ENCODE peak calls at places on chromosomes 3 and 15, in four cellular contexts. I, R, O and L are unnamed samples.

GRCh38 chr15:31858026-31858425 is 172.3 kb upstream of the CHRNA7 start:
- DNase-seq in I (no peak), R (no peak), O (no peak), L (no peak)

GRCh38 chr3:19155375-19155774 is 7.1 kb downstream of the KCNH8 start:
- DNase-seq in I (no peak), R (no peak), O (no peak), L (no peak)

GRCh38 chr15:45732544-45733130 is 97.8 kb downstream of the SQOR start:
- DNase-seq in I (no peak), R (no peak), O (no peak), L (no peak)

GRCh38 chr3:107988464-107989156 is 102.2 kb downstream of the CD47 start:
- DNase-seq in I (no peak), R (no peak), O (no peak), L (no peak)

GRCh38 chr3:43095370-43095769 is 10.5 kb downstream of the POMGNT2 start:
- DNase-seq in I (no peak), R (no peak), O (no peak), L (no peak)

GRCh38 chr15:39365161-39365560 is 215.7 kb upstream of the THBS1 start:
- DNase-seq in I (no peak), R (no peak), O (no peak), L (no peak)

GRCh38 chr3:188533612-188534357 is 379.8 kb downstream of the LPP start:
- DNase-seq in I (no peak), R (no peak), O (no peak), L (no peak)

GRCh38 chr3:23659840-23660430 is 145.8 kb upstream of the UBE2E1 start:
- DNase-seq in I (no peak), R (no peak), O (no peak), L (no peak)

GRCh38 chr15:52100807-52101206 is 11.8 kb downstream of the BCL2L10 start:
- DNase-seq in I (peak; percentile 69), R (no peak), O (no peak), L (peak; percentile 22)

GRCh38 chr3:150603888-150604319 is 783 bp downstream of the SELENOT start:
- DNase-seq in I (no peak), R (no peak), O (peak; percentile 9), L (peak; percentile 56)

GRCh38 chr3:194305356-194306108 is 45.6 kb downstream of the CPN2 start:
- DNase-seq in I (no peak), R (no peak), O (no peak), L (no peak)

GRCh38 chr3:110569073-110569472 is 502.5 kb upstream of the NECTIN3 start:
- DNase-seq in I (no peak), R (no peak), O (no peak), L (no peak)

GRCh38 chr3:125280966-125281365 is 68.4 kb upstream of the SLC12A8 start:
- DNase-seq in I (no peak), R (no peak), O (peak; percentile 3), L (peak; percentile 5)

GRCh38 chr15:99117563-99118257 is 12.8 kb downstream of the SYNM start:
- DNase-seq in I (no peak), R (no peak), O (no peak), L (no peak)

GRCh38 chr3:124780356-124780755 is 50.1 kb downstream of the UMPS start:
- DNase-seq in I (no peak), R (no peak), O (no peak), L (no peak)

GRCh38 chr15:95581595-95581994 is 748.9 kb upstream of the NR2F2 start:
- DNase-seq in I (no peak), R (no peak), O (no peak), L (no peak)

GRCh38 chr3:57852896-57853295 is 96.8 kb downstream of the SLMAP start:
- DNase-seq in I (no peak), R (no peak), O (peak; percentile 9), L (no peak)

GRCh38 chr3:57855281-57855680 is 99.2 kb downstream of the SLMAP start:
- DNase-seq in I (no peak), R (no peak), O (no peak), L (no peak)

GRCh38 chr3:57855943-57856342 is 99.8 kb downstream of the SLMAP start:
- DNase-seq in I (no peak), R (no peak), O (no peak), L (no peak)

GRCh38 chr3:57851304-57851703 is 95.2 kb downstream of the SLMAP start:
- DNase-seq in I (no peak), R (no peak), O (no peak), L (no peak)

GRCh38 chr3:57856675-57857074 is 100.6 kb downstream of the SLMAP start:
- DNase-seq in I (no peak), R (no peak), O (no peak), L (peak; percentile 4)
- TF ChIP-seq ATF3 in I (no peak), R (no peak), O (no peak), L (no peak)

GRCh38 chr15:76337739-76338554 is 1.4 kb downstream of the ISL2 start:
- DNase-seq in I (no peak), R (peak; percentile 51), O (no peak), L (peak; percentile 49)

GRCh38 chr15:76335129-76335850 is 1.3 kb upstream of the ISL2 start:
- DNase-seq in I (no peak), R (peak; percentile 63), O (no peak), L (no peak)

GRCh38 chr15:76337047-76337738 is 620 bp downstream of the ISL2 start:
- DNase-seq in I (no peak), R (no peak), O (peak; percentile 39), L (peak; percentile 81)

GRCh38 chr15:76335851-76336253 is 721 bp upstream of the ISL2 start:
- DNase-seq in I (no peak), R (no peak), O (no peak), L (no peak)

DNA sequence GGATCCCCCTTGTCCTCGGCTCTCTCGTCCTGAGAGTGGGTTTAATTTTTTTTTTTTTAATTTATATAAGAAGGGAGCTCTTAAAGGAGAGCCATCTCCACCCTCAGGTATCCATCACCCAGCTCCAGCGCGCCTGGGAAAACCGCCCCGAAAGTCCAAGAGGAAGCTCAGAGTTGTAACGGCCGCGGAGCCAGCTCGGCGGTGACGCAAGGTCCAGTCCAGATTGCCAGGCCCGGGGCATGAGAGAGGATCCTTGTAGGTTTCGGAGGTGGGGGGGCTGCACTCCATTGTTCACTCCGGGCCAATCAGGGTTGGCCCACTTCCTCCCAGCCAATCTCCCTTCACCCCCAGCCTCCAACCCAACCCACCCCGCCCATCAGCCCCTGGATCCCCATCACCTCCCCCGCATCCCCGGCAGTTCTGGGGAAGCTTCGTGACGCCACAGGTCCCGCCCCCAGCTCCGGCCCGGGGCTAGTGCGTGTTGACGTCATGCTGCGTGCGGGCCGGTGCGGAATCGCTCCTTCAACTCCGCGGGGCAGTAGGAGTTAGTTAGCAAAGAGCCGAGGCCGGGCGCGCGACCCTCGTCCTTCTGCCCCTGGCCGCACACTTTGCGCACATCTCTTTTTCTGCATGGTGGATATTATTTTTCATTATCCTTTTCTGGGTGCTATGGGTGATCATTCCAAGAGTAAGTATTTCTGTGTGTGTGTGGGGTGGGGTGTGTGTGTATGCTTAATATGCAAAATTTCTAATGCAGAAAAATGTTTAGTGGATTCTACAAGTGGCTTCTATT is at the start of gene ISL2:
- DNase-seq in I (peak; percentile 61), R (peak; percentile 97), O (peak; percentile 95), L (peak; percentile 99)
- TF ChIP-seq ETV6 in I (no peak), R (no peak), O (no peak), L (no peak)

DNA sequence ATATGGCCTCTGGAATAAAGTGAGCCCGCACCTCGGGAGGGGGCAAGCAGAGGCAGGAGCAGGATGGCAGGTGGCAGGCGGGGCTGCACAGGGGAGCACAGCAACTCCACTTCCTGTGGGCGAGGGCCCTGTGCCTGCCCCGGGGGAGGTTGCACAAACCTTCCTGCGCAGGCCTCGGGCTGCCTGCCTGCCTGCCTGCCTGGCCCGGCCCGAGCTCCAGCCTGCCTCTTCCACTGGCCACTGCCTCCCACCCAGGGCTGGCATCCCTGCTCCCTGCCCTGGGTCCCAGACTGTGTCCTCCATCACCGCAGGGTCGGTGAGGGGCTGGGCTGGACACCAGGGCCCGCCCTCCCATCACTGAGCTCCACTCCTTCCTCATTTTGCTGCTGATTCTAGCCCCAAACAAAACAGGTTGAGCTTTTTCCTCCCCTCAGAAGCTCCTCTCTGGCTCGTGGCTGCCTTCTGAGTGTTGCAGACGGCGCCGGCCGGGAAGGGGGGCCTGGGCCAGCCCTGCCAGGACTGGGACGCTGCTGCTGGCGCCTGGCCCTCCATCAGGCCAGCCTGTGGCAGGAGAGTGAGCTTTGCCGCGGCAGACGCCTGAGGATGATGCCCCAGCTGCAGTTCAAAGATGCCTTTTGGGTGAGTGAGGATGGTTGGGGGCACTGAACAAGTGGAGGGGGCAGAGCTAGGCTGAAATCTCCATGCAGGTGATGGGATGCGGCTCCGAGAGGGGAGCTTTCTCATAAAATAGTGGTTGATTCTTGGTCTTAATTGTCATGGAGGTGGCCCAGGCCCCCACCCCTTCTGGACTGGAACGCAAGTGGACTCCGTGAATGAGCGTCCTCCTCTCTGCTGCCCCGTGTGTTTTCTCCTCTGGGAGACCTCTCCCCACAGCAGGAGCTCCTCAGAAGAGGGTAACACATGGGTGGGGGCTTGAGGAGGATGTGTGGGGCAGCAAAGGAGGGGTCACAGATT is at the start of gene PSTPIP1:
- DNase-seq in I (no peak), R (peak; percentile 11), O (no peak), L (no peak)
- TF ChIP-seq ATF3 in I (no peak), R (no peak), O (no peak), L (no peak)

DNA sequence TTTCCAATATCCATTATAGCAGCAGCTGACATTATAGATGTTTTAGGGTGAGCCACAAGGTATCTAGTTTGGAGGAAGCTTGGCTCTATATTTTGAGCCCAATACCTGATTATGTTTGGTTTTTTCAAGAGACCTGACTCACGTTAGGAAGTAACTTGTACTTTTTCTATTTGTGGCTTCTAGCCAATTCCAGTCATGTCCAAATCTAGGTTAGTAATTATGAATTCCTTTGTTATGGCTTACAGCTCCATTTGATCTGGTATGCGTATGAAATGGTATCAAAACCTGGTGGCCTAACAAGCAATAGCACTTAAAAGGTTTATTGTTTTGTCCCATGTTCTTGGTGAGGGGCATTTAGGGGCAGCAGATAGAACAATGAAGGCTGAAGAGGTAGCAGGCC is 115.9 kb downstream of the TOP2B start:
- DNase-seq in I (no peak), R (no peak), O (no peak), L (no peak)
- TF ChIP-seq ETV6 in I (no peak), R (no peak), O (no peak), L (no peak)

DNA sequence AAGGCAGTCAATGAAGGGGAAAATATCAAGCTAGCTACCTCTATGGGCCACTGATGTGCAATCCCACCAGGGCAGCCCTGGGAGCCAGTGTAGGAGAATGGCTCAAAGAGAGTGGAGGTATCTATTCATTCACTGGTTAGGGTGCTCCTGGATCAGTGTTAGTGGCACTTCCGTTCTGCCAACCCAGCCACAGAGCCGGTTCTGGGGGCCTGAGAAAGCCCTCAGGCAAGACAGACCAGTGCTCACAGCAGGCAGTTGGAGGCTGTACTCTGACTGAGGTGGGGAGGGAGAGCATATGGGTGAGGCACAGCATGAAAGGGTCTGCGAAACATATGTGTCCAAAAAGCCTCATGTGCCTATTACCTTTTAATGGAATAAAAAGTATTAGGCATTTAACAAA is 109.3 kb downstream of the KCNMB2 start:
- DNase-seq in I (no peak), R (no peak), O (no peak), L (no peak)
- TF ChIP-seq ATF3 in I (no peak), R (no peak), O (no peak), L (no peak)

GRCh38 chr3:56795807-56796185 is 6.0 kb downstream of the ARHGEF3 start:
- DNase-seq in I (no peak), R (no peak), O (no peak), L (no peak)

GRCh38 chr3:56796996-56797395 is 4.8 kb downstream of the ARHGEF3 start:
- DNase-seq in I (no peak), R (no peak), O (no peak), L (no peak)

GRCh38 chr3:56796202-56796601 is 5.5 kb downstream of the ARHGEF3 start:
- DNase-seq in I (no peak), R (no peak), O (no peak), L (no peak)

GRCh38 chr3:56792201-56792600 is 9.5 kb downstream of the ARHGEF3 start:
- DNase-seq in I (no peak), R (no peak), O (peak; percentile 73), L (no peak)

GRCh38 chr3:56795097-56795806 is 6.5 kb downstream of the ARHGEF3 start:
- DNase-seq in I (no peak), R (no peak), O (no peak), L (no peak)
- TF ChIP-seq ETV6 in I (no peak), R (no peak), O (no peak), L (no peak)